ENCODE peak calls at places on chromosomes 3 and 15, in eight cellular contexts. E is T-helper 2 cell, A is GOT3, J is NCI-H774, Q is iris pigment epithelial cell, B is ecto neural progenitor cell, T is fibroblast of the aortic adventitia, U is neural crest cell. N is an unnamed sample.

GRCh38 chr3:23959147-23959900 is 14.2 kb downstream of the NR1D2 start:
- DNase-seq in U (no peak), T (peak), E (no peak), A (no peak), Q (peak), B (no peak), J (no peak), N (peak)

GRCh38 chr15:96323250-96324162 is 7.0 kb upstream of the NR2F2 start:
- DNase-seq in T (no peak), E (no peak), U (no peak), B (no peak), A (no peak), Q (no peak), J (no peak), N (no peak)

GRCh38 chr3:107831590-107831989 is 259.2 kb downstream of the CD47 start:
- DNase-seq in J (no peak), B (no peak), A (no peak), Q (no peak), U (no peak), E (no peak), T (no peak), N (no peak)

GRCh38 chr15:22888120-22888859 is 49.8 kb downstream of the NIPA2 start:
- DNase-seq in Q (peak), U (no peak), T (peak), B (no peak), E (no peak), A (no peak), J (no peak), N (peak)

GRCh38 chr15:59812185-59812870 is 123.2 kb upstream of the BNIP2 start:
- DNase-seq in A (no peak), E (no peak), U (no peak), Q (no peak), B (no peak), J (peak), T (no peak), N (no peak)

GRCh38 chr3:3600665-3601340 is 198.4 kb upstream of the LRRN1 start:
- DNase-seq in E (no peak), A (no peak), U (no peak), J (no peak), Q (no peak), B (no peak), T (no peak), N (no peak)

GRCh38 chr3:122577409-122578028 is at the start of gene PARP15:
- DNase-seq in E (peak), U (no peak), Q (no peak), J (no peak), A (no peak), B (peak), T (peak), N (no peak)

GRCh38 chr15:67146214-67146613 is 80.8 kb downstream of the SMAD3 start:
- DNase-seq in Q (peak), U (no peak), B (no peak), E (no peak), J (no peak), T (peak), A (no peak), N (peak)

GRCh38 chr15:67000896-67001295 is 64.5 kb upstream of the SMAD3 start:
- DNase-seq in B (peak), E (no peak), Q (no peak), J (no peak), A (no peak), U (no peak), T (no peak), N (no peak)

GRCh38 chr3:47780727-47781325 is 867 bp downstream of the SMARCC1 start:
- DNase-seq in A (no peak), Q (peak), E (no peak), U (no peak), B (no peak), J (peak), T (peak), N (peak)

GRCh38 chr3:164407111-164407510 is 671.2 kb downstream of the SI start:
- DNase-seq in U (no peak), B (no peak), J (no peak), Q (no peak), A (no peak), E (no peak), T (no peak), N (no peak)

GRCh38 chr15:28018291-28019044 is 80.6 kb downstream of the OCA2 start:
- DNase-seq in Q (no peak), T (no peak), E (no peak), B (no peak), U (no peak), A (no peak), J (no peak), N (no peak)

GRCh38 chr15:88894819-88895767 is at the start of gene HAPLN3:
- DNase-seq in J (no peak), Q (peak), B (peak), T (no peak), E (peak), U (peak), A (no peak), N (peak)

GRCh38 chr3:127768346-127769008 is 53.8 kb downstream of the MGLL start:
- DNase-seq in J (no peak), Q (peak), U (no peak), B (no peak), E (no peak), A (no peak), T (peak), N (peak)

GRCh38 chr3:137349949-137350348 is 392.2 kb downstream of the IL20RB start:
- DNase-seq in J (no peak), E (no peak), T (no peak), U (no peak), Q (no peak), A (no peak), B (no peak), N (no peak)

GRCh38 chr3:59084598-59084997 is 34.8 kb upstream of the CFAP20DC start:
- DNase-seq in U (no peak), T (no peak), A (no peak), J (no peak), Q (no peak), B (no peak), E (no peak), N (no peak)

GRCh38 chr3:84958495-84959469 is at the start of gene CADM2:
- DNase-seq in Q (peak), J (peak), E (peak), A (peak), T (peak), B (peak), U (peak), N (peak)

GRCh38 chr3:146335386-146335785 is 84.5 kb upstream of the PLSCR4 start:
- DNase-seq in A (no peak), Q (no peak), U (no peak), J (no peak), T (no peak), B (no peak), E (no peak), N (no peak)

GRCh38 chr3:189071452-189071851 is 100.3 kb upstream of the TPRG1 start:
- DNase-seq in Q (no peak), B (no peak), E (no peak), J (no peak), T (no peak), U (no peak), A (no peak), N (no peak)

GRCh38 chr3:9955611-9956352 is 3.6 kb upstream of the PRRT3 start:
- DNase-seq in J (no peak), Q (peak), B (no peak), E (no peak), A (no peak), T (peak), U (no peak), N (no peak)

GRCh38 chr3:9781551-9781950 is 10.7 kb downstream of the TADA3 start:
- DNase-seq in J (no peak), A (no peak), B (no peak), T (no peak), U (no peak), Q (no peak), E (no peak), N (no peak)

GRCh38 chr15:39461536-39462140 is 119.2 kb upstream of the THBS1 start:
- DNase-seq in Q (peak), E (no peak), U (no peak), A (no peak), T (peak), J (no peak), B (no peak), N (peak)

GRCh38 chr3:156014456-156014855 is 105.9 kb upstream of the KCNAB1 start:
- DNase-seq in J (no peak), B (no peak), E (no peak), U (no peak), A (no peak), T (no peak), Q (no peak), N (no peak)

GRCh38 chr3:153624310-153625030 is 462.4 kb downstream of the RAP2B start:
- DNase-seq in A (no peak), Q (no peak), U (no peak), B (no peak), J (no peak), E (peak), T (no peak), N (no peak)

N was measured in fibroblast of pulmonary artery.